ENCODE peak calls at places on chromosome 4, in seven cellular contexts. X, M, I, S, Y, K and V are unnamed samples. For H3K36me3, the result is how much of the 10 kb centered on the place peaks cover.

GRCh38 chr4:153822316-153822715 is 33.4 kb upstream of the SFRP2 start:
- DNase-seq in X (no peak), M (no peak), I (no peak), S (no peak), Y (no peak), K (no peak), V (no peak)

GRCh38 chr4:88093874-88094273 is 64.6 kb downstream of the ABCG2 start:
- DNase-seq in X (no peak), M (no peak), I (no peak), S (no peak), Y (no peak), K (no peak), V (no peak)

GRCh38 chr4:39931441-39931901 is 46.2 kb downstream of the PDS5A start:
- DNase-seq in X (no peak), M (no peak), I (no peak), S (no peak), Y (no peak), K (no peak), V (no peak)

GRCh38 chr4:171517883-171518282 is 295.3 kb upstream of the GALNTL6 start:
- DNase-seq in X (no peak), M (no peak), I (no peak), S (no peak), Y (no peak), K (no peak), V (no peak)

GRCh38 chr4:161382655-161383054 is 781.1 kb downstream of the FSTL5 start:
- DNase-seq in X (no peak), M (no peak), I (no peak), S (no peak), Y (no peak), K (no peak), V (no peak)

GRCh38 chr4:129223955-129224354 is 128.0 kb downstream of the C4orf33 start:
- DNase-seq in X (no peak), M (no peak), I (peak), S (no peak), Y (no peak), K (no peak), V (no peak)

GRCh38 chr4:108700358-108700757 is 50.0 kb downstream of the OSTC start:
- DNase-seq in X (peak), M (no peak), I (peak), S (peak), Y (peak), K (no peak), V (no peak)

GRCh38 chr4:18100657-18101056 is 79.1 kb upstream of the LCORL start:
- DNase-seq in X (no peak), M (no peak), I (no peak), S (no peak), Y (no peak), K (no peak), V (no peak)

GRCh38 chr4:165204462-165204830 is 2.9 kb upstream of the KLHL2 start:
- DNase-seq in X (no peak), M (no peak), I (no peak), S (peak), Y (peak), K (no peak), V (peak)

GRCh38 chr4:132063829-132064228 is 1085.3 kb upstream of the PCDH10 start:
- DNase-seq in X (no peak), M (no peak), I (peak), S (no peak), Y (peak), K (no peak), V (peak)

GRCh38 chr4:156677656-156678055 is 293.9 kb downstream of the PDGFC start:
- DNase-seq in X (no peak), M (no peak), I (no peak), S (no peak), Y (no peak), K (no peak), V (no peak)

GRCh38 chr4:43379001-43379400 is 486.5 kb downstream of the GRXCR1 start:
- DNase-seq in X (no peak), M (no peak), I (no peak), S (no peak), Y (no peak), K (no peak), V (no peak)

GRCh38 chr4:155629183-155629825 is 37.3 kb upstream of the GUCY1A1 start:
- DNase-seq in X (no peak), M (no peak), I (no peak), S (peak), Y (peak), K (no peak), V (peak)

GRCh38 chr4:4859010-4859798 is at the start of gene MSX1:
- DNase-seq in X (no peak), M (peak), I (peak), S (peak), Y (peak), K (peak), V (peak)

GRCh38 chr4:79078339-79078738 is 139.1 kb upstream of the PAQR3 start:
- DNase-seq in X (no peak), M (no peak), I (no peak), S (no peak), Y (no peak), K (peak), V (no peak)

GRCh38 chr4:68463796-68464195 is 16.5 kb downstream of the TMPRSS11E start:
- DNase-seq in X (no peak), M (no peak), I (no peak), S (no peak), Y (peak), K (no peak), V (no peak)

GRCh38 chr4:152652102-152652501 is 27.7 kb downstream of the TMEM154 start:
- DNase-seq in X (no peak), M (no peak), I (no peak), S (no peak), Y (no peak), K (no peak), V (no peak)

GRCh38 chr4:23337292-23337691 is 552.6 kb downstream of the PPARGC1A start:
- DNase-seq in X (no peak), M (no peak), I (no peak), S (no peak), Y (no peak), K (no peak), V (no peak)

GRCh38 chr4:69133993-69134392 is 37.7 kb downstream of the UGT2B7 start:
- DNase-seq in X (no peak), M (no peak), I (no peak), S (no peak), Y (no peak), K (no peak), V (no peak)

GRCh38 chr4:125703443-125703842 is 388.7 kb downstream of the FAT4 start:
- DNase-seq in X (peak), M (no peak), I (no peak), S (peak), Y (peak), K (no peak), V (no peak)

GRCh38 chr4:100968046-100968445 is 379.3 kb downstream of the PPP3CA start:
- DNase-seq in X (no peak), M (no peak), I (no peak), S (no peak), Y (no peak), K (no peak), V (no peak)

GRCh38 chr4:153084249-153084648 is 120.0 kb upstream of the TRIM2 start:
- DNase-seq in X (no peak), M (no peak), I (no peak), S (no peak), Y (no peak), K (no peak), V (no peak)

GRCh38 chr4:153933851-153934688 is 145.2 kb upstream of the SFRP2 start:
- DNase-seq in X (no peak), M (no peak), I (no peak), S (no peak), Y (no peak), K (peak), V (no peak)

GRCh38 chr4:156999175-156999517 is 27.5 kb upstream of the PDGFC start:
- DNase-seq in X (peak), M (peak), I (no peak), S (peak), Y (peak), K (no peak), V (peak)

GRCh38 chr4:11585506-11585905 is 156.8 kb upstream of the HS3ST1 start:
- DNase-seq in X (no peak), M (no peak), I (no peak), S (no peak), Y (no peak), K (no peak), V (no peak)

GRCh38 chr4:104942990-104943758 is 203.5 kb upstream of the TET2 start:
- DNase-seq in X (no peak), M (no peak), I (no peak), S (peak), Y (peak), K (no peak), V (no peak)

GRCh38 chr4:102687982-102688433 is 72.8 kb downstream of the MANBA start:
- DNase-seq in X (no peak), M (no peak), I (no peak), S (no peak), Y (no peak), K (no peak), V (no peak)

GRCh38 chr4:77586953-77587383 is 18.7 kb upstream of the CXCL13 start:
- DNase-seq in X (no peak), M (no peak), I (no peak), S (no peak), Y (peak), K (no peak), V (no peak)

GRCh38 chr4:101205878-101206277 is 141.4 kb downstream of the PPP3CA start:
- DNase-seq in X (no peak), M (no peak), I (no peak), S (no peak), Y (peak), K (no peak), V (peak)

GRCh38 chr4:21835712-21836111 is 112.9 kb downstream of the KCNIP4 start:
- DNase-seq in X (no peak), M (no peak), I (no peak), S (peak), Y (no peak), K (no peak), V (no peak)

GRCh38 chr4:52627876-52628275 is 31.2 kb downstream of the USP46 start:
- DNase-seq in X (no peak), M (no peak), I (no peak), S (no peak), Y (no peak), K (no peak), V (no peak)

GRCh38 chr4:81472249-81473085 is 760 bp upstream of the RASGEF1B start:
- DNase-seq in X (no peak), M (peak), I (peak), S (peak), Y (peak), K (peak), V (peak)

GRCh38 chr4:125387770-125388169 is 73.0 kb downstream of the FAT4 start:
- DNase-seq in X (no peak), M (no peak), I (no peak), S (peak), Y (peak), K (no peak), V (no peak)

GRCh38 chr4:77465271-77465670 is 140.3 kb upstream of the CXCL13 start:
- DNase-seq in X (no peak), M (peak), I (no peak), S (peak), Y (no peak), K (no peak), V (peak)

GRCh38 chr4:182212211-182212761 is 30.9 kb upstream of the TENM3 start:
- DNase-seq in X (peak), M (peak), I (peak), S (peak), Y (peak), K (no peak), V (peak)

DNA sequence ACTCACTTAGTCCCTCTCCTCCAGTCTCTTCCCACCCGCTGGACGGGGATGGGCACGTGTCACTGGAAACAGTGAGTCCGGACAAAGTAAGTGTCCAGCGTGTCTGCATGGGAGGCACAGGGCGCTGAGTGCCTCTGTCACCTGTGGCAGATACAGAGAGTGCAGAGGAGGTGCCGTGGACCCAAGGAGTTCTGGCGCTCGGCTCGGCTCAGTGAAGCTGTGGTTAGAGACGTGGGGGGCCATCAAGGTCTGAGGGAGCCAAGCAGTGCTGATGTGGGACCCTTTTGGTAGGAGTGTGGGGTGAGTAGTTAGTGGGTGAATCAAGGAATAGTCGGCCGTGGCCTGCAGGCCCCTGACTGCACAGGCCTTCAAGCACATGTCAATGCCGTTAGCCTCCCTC is 40.1 kb upstream of the MSANTD1 start:
- DNase-seq in X (no peak), M (no peak), I (no peak), S (no peak), Y (no peak), K (no peak), V (no peak)
- H3K36me3 ChIP-seq in X (under half), M (under half), I (half or more), S (half or more), Y (under half), K (half or more), V (under half)

GRCh38 chr4:149166886-149167285 is 648.8 kb downstream of the IQCM start:
- DNase-seq in X (no peak), M (no peak), I (no peak), S (no peak), Y (peak), K (no peak), V (no peak)
- H3K36me3 ChIP-seq in X (under half), M (under half), I (under half), S (under half), Y (under half), K (under half), V (under half)

DNA sequence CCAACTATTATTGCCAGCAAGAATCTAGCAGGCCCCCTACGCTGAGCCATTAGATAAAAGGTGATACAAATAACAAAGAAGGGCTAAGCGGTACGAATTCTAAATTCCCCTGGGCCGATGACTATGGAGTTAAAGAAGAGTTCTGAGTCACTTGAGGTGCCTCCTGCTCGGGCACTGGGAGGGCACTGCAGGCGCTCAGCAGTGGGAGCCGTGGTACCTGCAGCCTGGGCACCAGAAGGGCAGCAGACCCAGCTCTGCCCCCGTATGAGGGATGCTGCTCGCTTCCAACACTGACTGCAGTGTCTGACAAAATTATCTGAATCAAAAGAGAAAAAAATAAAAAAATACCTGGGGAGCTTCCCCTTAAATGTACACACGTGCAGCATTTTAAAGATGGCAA is 44.1 kb upstream of the MTNR1A start:
- DNase-seq in X (no peak), M (no peak), I (no peak), S (no peak), Y (no peak), K (no peak), V (no peak)
- H3K36me3 ChIP-seq in X (half or more), M (under half), I (under half), S (half or more), Y (half or more), K (half or more), V (half or more)

DNA sequence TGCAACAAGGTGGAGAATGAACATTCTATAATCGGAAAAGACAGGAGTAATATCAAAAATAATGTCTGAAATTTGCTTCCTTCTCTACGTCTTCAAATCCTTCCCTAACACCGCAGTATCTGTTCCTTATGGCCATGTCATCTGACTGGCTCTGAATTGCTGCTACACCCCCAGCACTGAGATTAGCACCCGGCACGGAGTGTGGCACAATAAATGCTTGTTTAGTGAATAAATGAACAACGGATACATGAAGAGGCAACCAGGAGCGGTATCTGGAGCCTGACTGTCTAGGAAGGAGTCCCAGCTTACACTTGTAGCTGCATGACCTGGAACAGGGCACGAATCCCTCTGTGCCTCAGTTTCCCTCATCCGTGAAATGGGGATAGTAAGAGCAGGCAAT is 164.3 kb downstream of the AFAP1 start:
- DNase-seq in X (no peak), M (no peak), I (no peak), S (no peak), Y (no peak), K (peak), V (no peak)
- H3K36me3 ChIP-seq in X (under half), M (under half), I (half or more), S (half or more), Y (half or more), K (under half), V (half or more)

GRCh38 chr4:46386570-46386969 is 3.4 kb downstream of the GABRA2 start:
- DNase-seq in X (no peak), M (no peak), I (peak), S (no peak), Y (no peak), K (no peak), V (no peak)
- H3K36me3 ChIP-seq in X (under half), M (under half), I (under half), S (under half), Y (under half), K (under half), V (under half)

GRCh38 chr4:94237271-94237670 is 29.6 kb downstream of the SMARCAD1 start:
- DNase-seq in X (no peak), M (no peak), I (no peak), S (no peak), Y (no peak), K (no peak), V (no peak)
- H3K36me3 ChIP-seq in X (under half), M (under half), I (half or more), S (half or more), Y (under half), K (under half), V (under half)